ENCODE peak calls at places on chromosomes 1 and 21, in four cellular contexts. L is mucosa of descending colon, E is HFFc6, W is left lung. B is an unnamed sample.

GRCh38 chr1:169156537-169156936 is 50.0 kb downstream of the ATP1B1 start:
- DNase-seq in L (no peak), E (no peak), W (no peak), B (no peak)

GRCh38 chr1:248696775-248697174 is 5.8 kb downstream of the OR14I1 start:
- DNase-seq in L (no peak), E (no peak), W (no peak), B (no peak)

GRCh38 chr21:42262826-42263225 is 43.9 kb downstream of the ABCG1 start:
- DNase-seq in L (peak), E (no peak), W (peak), B (peak)

GRCh38 chr1:234779160-234779538 is 169.2 kb upstream of the IRF2BP2 start:
- DNase-seq in L (no peak), E (no peak), W (no peak), B (no peak)

GRCh38 chr1:219810451-219810850 is 117.9 kb downstream of the SLC30A10 start:
- DNase-seq in L (no peak), E (no peak), W (no peak), B (no peak)

GRCh38 chr1:183039985-183040447 is 16.8 kb downstream of the LAMC1 start:
- DNase-seq in L (no peak), E (peak), W (no peak), B (no peak)

GRCh38 chr1:24386241-24386640 is 27.3 kb downstream of the STPG1 start:
- DNase-seq in L (no peak), E (no peak), W (no peak), B (no peak)

GRCh38 chr21:38669186-38669585 is 136.5 kb upstream of the ETS2 start:
- DNase-seq in L (no peak), E (peak), W (no peak), B (peak)

GRCh38 chr1:169024800-169025253 is 81.7 kb upstream of the ATP1B1 start:
- DNase-seq in L (no peak), E (no peak), W (no peak), B (no peak)

GRCh38 chr1:12174789-12175455 is 8.1 kb downstream of the TNFRSF1B start:
- DNase-seq in L (no peak), E (no peak), W (peak), B (no peak)

GRCh38 chr1:205936846-205937707 is 6.2 kb downstream of the SLC26A9 start:
- DNase-seq in L (peak), E (peak), W (no peak), B (peak)

GRCh38 chr1:111833334-111833733 is 77.6 kb downstream of the DDX20 start:
- DNase-seq in L (no peak), E (no peak), W (no peak), B (peak)

GRCh38 chr1:5637171-5637570 is 355.1 kb downstream of the NPHP4 start:
- DNase-seq in L (no peak), E (no peak), W (no peak), B (no peak)

GRCh38 chr1:236854602-236854978 is 59.5 kb downstream of the MTR start:
- DNase-seq in L (no peak), E (peak), W (no peak), B (peak)

GRCh38 chr21:30257773-30258172 is 25.0 kb downstream of the KRTAP24-1 start:
- DNase-seq in L (no peak), E (no peak), W (no peak), B (peak)

GRCh38 chr1:204834329-204834728 is 36.3 kb upstream of the NFASC start:
- DNase-seq in L (no peak), E (no peak), W (no peak), B (no peak)

GRCh38 chr1:160801836-160802580 is 6.0 kb downstream of the LY9 start:
- DNase-seq in L (no peak), E (no peak), W (no peak), B (no peak)

GRCh38 chr21:20257052-20257451 is 741.2 kb upstream of the NCAM2 start:
- DNase-seq in L (no peak), E (no peak), W (no peak), B (no peak)

GRCh38 chr1:167924553-167925223 is 10.8 kb upstream of the ADCY10 start:
- DNase-seq in L (no peak), E (no peak), W (no peak), B (no peak)

GRCh38 chr1:167928457-167928852 is 8.0 kb upstream of the DCAF6 start:
- DNase-seq in L (no peak), E (no peak), W (no peak), B (no peak)

GRCh38 chr1:167927075-167927754 is 9.3 kb upstream of the DCAF6 start:
- DNase-seq in L (no peak), E (no peak), W (no peak), B (no peak)

GRCh38 chr1:167924102-167924501 is 10.2 kb upstream of the ADCY10 start:
- DNase-seq in L (no peak), E (no peak), W (no peak), B (no peak)

DNA sequence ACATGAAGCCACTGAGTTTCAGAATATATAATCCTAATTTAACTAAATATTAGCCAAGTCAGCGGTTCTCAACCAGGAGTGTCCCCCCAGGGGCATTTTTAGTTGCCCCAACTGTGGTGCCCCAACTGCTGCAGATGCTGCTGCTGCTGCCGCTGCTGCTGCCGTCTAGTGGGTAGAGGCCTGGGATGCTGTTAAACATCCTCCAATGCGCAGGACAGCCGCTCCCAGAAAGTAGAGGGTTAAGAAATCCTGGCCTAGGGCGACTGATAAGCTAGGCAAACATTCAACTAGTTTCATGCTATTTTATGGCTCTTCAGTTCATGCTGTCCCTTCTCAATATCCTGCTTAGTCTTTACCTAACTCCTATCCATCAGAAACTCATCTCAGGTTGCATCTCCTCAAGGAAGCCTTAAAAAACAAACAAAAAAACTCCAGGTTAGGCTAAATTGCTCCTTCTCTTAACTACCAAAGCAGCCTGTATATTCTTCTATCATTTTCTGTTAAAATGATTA is 9.9 kb upstream of the DCAF6 start:
- DNase-seq in L (peak), E (no peak), W (no peak), B (no peak)
- TF ChIP-seq CTCF in L (no peak), E (no peak), W (no peak), B (no peak)

GRCh38 chr21:26961704-26962103 is 5.2 kb downstream of the ADAMTS5 start:
- DNase-seq in L (no peak), E (no peak), W (no peak), B (no peak)
- TF ChIP-seq CTCF in L (no peak), E (peak), W (no peak), B (no peak)

DNA sequence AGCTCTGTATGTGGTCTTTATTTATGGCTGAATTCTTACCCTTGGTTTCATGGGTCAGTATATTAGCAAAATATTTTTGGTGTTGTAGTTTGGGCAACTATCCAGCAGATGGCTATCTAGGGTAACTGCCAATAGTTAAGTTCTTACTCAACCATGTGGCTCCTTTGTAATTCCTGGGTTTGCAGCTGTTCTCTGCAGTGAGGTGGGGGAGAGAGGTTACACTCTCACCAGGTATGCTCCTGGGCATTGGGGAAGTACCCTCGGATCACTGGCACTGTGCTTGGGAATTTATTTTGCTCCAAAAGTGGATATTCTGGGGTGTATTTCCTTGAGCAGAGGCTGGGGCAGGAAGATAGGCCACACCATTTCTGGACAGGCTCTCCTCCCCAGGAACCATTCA is 436.7 kb upstream of the TMPRSS15 start:
- DNase-seq in L (no peak), E (no peak), W (no peak), B (no peak)
- TF ChIP-seq CTCF in L (no peak), E (peak), W (no peak), B (peak)

DNA sequence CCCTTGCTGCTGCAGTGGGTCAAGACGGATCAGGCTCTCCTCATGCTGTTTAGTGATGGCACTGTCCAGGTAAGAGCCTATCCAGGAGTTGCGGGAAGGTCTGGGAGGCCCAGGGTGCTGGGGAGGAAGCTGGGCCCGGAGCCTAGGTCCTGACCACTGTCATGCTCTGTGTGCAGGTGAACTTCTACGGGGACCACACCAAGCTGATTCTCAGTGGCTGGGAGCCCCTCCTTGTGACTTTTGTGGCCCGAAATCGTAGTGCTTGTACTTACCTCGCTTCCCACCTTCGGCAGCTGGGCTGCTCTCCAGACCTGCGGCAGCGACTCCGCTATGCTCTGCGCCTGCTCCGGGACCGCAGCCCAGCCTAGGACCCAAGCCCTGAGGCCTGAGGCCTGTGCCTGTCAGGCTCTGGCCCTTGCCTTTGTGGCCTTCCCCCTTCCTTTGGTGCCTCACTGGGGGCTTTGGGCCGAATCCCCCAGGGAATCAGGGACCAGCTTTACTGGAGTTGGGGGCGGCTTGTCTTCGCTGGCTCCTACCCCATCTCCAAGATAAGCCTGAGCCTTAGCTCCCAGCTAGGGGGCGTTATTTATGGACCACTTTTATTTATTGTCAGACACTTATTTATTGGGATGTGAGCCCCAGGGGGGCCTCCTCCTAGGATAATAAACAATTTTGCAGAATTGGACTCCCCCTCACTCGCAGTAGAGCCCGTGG is 1.7 kb downstream of the DYNLT4 start:
- DNase-seq in L (peak), E (no peak), W (peak), B (no peak)
- TF ChIP-seq CTCF in L (no peak), E (peak), W (no peak), B (no peak)